ENCODE peak calls at places on chromosome X, in nine cellular contexts. P, E, O, A, Z, J, K, B and L are unnamed samples.

GRCh38 chrX:153818571-153819397 is 11.6 kb downstream of the PDZD4 start:
- DNase-seq in P (no peak), E (peak), O (no peak), A (no peak), Z (no peak), J (no peak), K (no peak), B (no peak), L (no peak)

GRCh38 chrX:129825746-129826505 is 17.8 kb downstream of the ZDHHC9 start:
- DNase-seq in P (no peak), E (no peak), O (no peak), A (no peak), Z (no peak), J (no peak), K (no peak), B (no peak), L (no peak)

GRCh38 chrX:142036111-142036510 is 132.4 kb downstream of the MAGEC1 start:
- DNase-seq in P (peak), E (no peak), O (no peak), A (no peak), Z (no peak), J (peak), K (peak), B (no peak), L (peak)

GRCh38 chrX:68588653-68589371 is 58.7 kb upstream of the STARD8 start:
- DNase-seq in P (peak), E (no peak), O (no peak), A (no peak), Z (no peak), J (no peak), K (no peak), B (no peak), L (peak)

GRCh38 chrX:106802388-106803275 is at the start of gene TBC1D8B:
- DNase-seq in P (peak), E (peak), O (peak), A (peak), Z (peak), J (peak), K (peak), B (peak), L (peak)

GRCh38 chrX:66931713-66932112 is 292.8 kb upstream of the EDA2R start:
- DNase-seq in P (no peak), E (no peak), O (no peak), A (no peak), Z (no peak), J (no peak), K (no peak), B (no peak), L (no peak)

GRCh38 chrX:110213183-110213582 is 104.7 kb downstream of the AMMECR1 start:
- DNase-seq in P (no peak), E (no peak), O (no peak), A (no peak), Z (no peak), J (no peak), K (no peak), B (no peak), L (no peak)

GRCh38 chrX:47361538-47362511 is 8.6 kb upstream of the ZNF157 start:
- DNase-seq in P (peak), E (peak), O (peak), A (peak), Z (peak), J (peak), K (peak), B (peak), L (peak)

GRCh38 chrX:38941675-38942074 is 140.4 kb downstream of the MID1IP1 start:
- DNase-seq in P (peak), E (no peak), O (no peak), A (no peak), Z (no peak), J (no peak), K (peak), B (peak), L (peak)

GRCh38 chrX:108090474-108091265 is 672 bp downstream of the PSMD10 start:
- DNase-seq in P (peak), E (no peak), O (no peak), A (no peak), Z (no peak), J (peak), K (peak), B (no peak), L (peak)

GRCh38 chrX:135295238-135295943 is 13.9 kb upstream of the ETDC start:
- DNase-seq in P (peak), E (peak), O (peak), A (no peak), Z (peak), J (peak), K (peak), B (peak), L (no peak)

GRCh38 chrX:130111220-130111934 is 1.1 kb upstream of the ELF4 start:
- DNase-seq in P (no peak), E (no peak), O (no peak), A (no peak), Z (no peak), J (no peak), K (peak), B (no peak), L (no peak)

GRCh38 chrX:119734897-119735339 is 23.5 kb upstream of the SOWAHD start:
- DNase-seq in P (no peak), E (no peak), O (no peak), A (no peak), Z (no peak), J (no peak), K (peak), B (no peak), L (no peak)

GRCh38 chrX:70988425-70988824 is 57.5 kb upstream of the SLC7A3 start:
- DNase-seq in P (no peak), E (no peak), O (no peak), A (no peak), Z (no peak), J (no peak), K (no peak), B (no peak), L (no peak)

GRCh38 chrX:73262991-73263390 is 48.3 kb upstream of the NAP1L2 start:
- DNase-seq in P (no peak), E (no peak), O (no peak), A (no peak), Z (peak), J (peak), K (no peak), B (no peak), L (no peak)

GRCh38 chrX:136251042-136251991 is at the start of gene MAP7D3:
- DNase-seq in P (peak), E (peak), O (no peak), A (no peak), Z (peak), J (peak), K (peak), B (no peak), L (peak)

GRCh38 chrX:33725556-33726232 is 406.4 kb downstream of the FAM47A start:
- DNase-seq in P (no peak), E (no peak), O (no peak), A (no peak), Z (no peak), J (peak), K (no peak), B (no peak), L (no peak)

GRCh38 chrX:81957900-81958545 is 756.1 kb downstream of the SH3BGRL start:
- DNase-seq in P (peak), E (no peak), O (no peak), A (no peak), Z (peak), J (peak), K (no peak), B (no peak), L (no peak)

GRCh38 chrX:46574337-46574940 is 874 bp downstream of the CHST7 start:
- DNase-seq in P (no peak), E (no peak), O (no peak), A (no peak), Z (peak), J (peak), K (peak), B (no peak), L (no peak)

GRCh38 chrX:23736030-23736429 is 7.0 kb downstream of the ACOT9 start:
- DNase-seq in P (no peak), E (no peak), O (no peak), A (no peak), Z (no peak), J (no peak), K (no peak), B (no peak), L (no peak)

GRCh38 chrX:108735087-108735679 is 1.2 kb downstream of the IRS4 start:
- DNase-seq in P (no peak), E (no peak), O (no peak), A (no peak), Z (peak), J (no peak), K (no peak), B (no peak), L (no peak)

GRCh38 chrX:126658447-126658846 is 105.8 kb upstream of the DCAF12L1 start:
- DNase-seq in P (no peak), E (no peak), O (no peak), A (no peak), Z (no peak), J (no peak), K (no peak), B (no peak), L (no peak)

DNA sequence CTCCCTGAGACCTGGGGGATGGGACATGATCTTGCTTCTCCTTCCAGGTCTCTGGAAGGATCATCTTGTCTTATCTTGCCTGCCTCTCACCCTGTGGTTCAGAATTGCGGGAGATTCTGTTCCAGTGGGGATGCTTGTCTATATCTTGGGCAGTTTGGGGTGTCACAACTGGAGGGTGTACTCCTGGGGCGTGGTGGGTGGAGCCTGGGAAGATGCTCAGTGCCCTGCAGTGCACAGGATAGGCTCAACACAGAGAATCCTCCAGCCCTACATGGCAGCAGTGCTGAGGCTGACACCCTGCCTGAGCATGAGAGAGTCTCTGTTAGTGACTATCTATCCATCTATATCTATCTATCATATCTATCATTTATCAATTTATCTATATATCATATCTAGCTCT is 7.7 kb downstream of the P2RY8 start:
- DNase-seq in P (no peak), E (no peak), O (no peak), A (no peak), Z (no peak), J (no peak), K (no peak), B (no peak), L (no peak)
- TF ChIP-seq CTCF in P (no peak), E (no peak), O (no peak), A (no peak), Z (no peak), J (no peak), K (no peak), B (no peak), L (no peak)

GRCh38 chrX:42289492-42290385 is 366.4 kb upstream of the CASK start:
- DNase-seq in P (no peak), E (no peak), O (no peak), A (no peak), Z (no peak), J (no peak), K (no peak), B (no peak), L (no peak)

GRCh38 chrX:42290608-42291007 is 367.3 kb upstream of the CASK start:
- DNase-seq in P (peak), E (no peak), O (no peak), A (no peak), Z (no peak), J (peak), K (peak), B (no peak), L (no peak)
- TF ChIP-seq CTCF in P (no peak), E (no peak), O (no peak), A (no peak), Z (no peak), J (peak), K (no peak), B (no peak), L (no peak)

GRCh38 chrX:131366387-131366786 is 77.3 kb upstream of the IGSF1 start:
- DNase-seq in P (no peak), E (no peak), O (no peak), A (no peak), Z (no peak), J (no peak), K (no peak), B (no peak), L (no peak)
- TF ChIP-seq CTCF in P (no peak), E (no peak), O (no peak), A (no peak), Z (peak), J (no peak), K (no peak), B (no peak), L (no peak)

GRCh38 chrX:120839506-120839905 is 36.2 kb downstream of the CT47B1 start:
- DNase-seq in P (no peak), E (no peak), O (no peak), A (no peak), Z (no peak), J (peak), K (peak), B (peak), L (peak)

DNA sequence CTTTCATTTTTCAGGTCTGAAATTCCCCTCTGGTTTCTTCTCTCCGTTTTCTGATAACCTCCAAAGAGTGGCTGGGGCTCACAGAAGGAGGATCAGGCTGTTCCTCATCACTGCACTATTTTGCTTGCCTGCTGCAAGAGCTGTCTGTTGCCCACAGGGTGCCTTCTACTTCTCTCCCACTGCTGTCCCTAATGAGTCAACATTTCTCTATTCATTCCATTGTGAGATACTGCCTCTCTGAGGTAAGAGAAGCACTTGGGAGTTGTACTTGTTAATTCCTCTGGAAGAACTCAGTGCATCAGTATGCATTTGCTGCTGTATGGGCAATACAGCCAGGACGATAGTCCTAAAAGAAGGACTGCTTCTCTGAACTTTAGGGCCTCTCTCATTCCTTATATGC is 34.8 kb downstream of the CT47B1 start:
- DNase-seq in P (no peak), E (no peak), O (no peak), A (no peak), Z (no peak), J (peak), K (peak), B (peak), L (peak)
- TF ChIP-seq CTCF in P (no peak), E (no peak), O (no peak), A (no peak), Z (no peak), J (peak), K (peak), B (no peak), L (no peak)

DNA sequence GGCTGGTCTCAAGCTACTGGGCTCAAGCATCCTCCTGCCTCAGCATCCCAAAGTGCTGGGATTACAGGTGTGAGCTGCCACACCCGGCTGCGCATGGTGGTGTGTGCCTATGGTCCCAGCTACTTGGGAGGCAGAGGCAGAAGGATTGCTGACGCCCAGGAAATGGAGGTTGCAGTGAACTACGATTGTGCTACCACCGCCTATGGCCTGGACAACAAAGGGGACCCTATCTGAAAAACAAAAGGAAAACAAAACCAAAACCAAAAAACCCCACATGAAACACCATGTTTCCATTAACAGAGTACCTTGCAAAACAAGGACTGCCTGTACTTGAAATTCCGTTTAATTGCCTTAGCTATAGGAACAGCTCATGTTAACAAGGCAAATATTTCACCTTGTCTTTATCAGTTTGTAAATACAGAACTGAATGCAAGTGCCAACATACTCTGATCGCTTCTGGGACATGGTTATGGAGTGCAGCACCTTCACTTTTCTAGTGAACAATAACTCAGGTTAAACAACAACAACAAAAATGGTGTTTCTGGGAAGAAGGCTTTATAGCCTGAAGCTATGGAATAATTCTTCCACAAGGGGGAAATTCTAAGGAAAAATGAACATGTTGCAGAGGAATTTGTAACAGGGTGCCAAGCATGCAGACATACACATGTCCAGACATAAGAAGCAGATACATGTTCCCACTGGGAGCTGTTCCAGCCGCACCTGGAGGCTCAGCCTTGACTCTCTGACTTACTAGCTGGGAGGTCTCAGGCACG is 73.2 kb upstream of the STS start:
- DNase-seq in P (no peak), E (no peak), O (no peak), A (no peak), Z (no peak), J (no peak), K (no peak), B (no peak), L (no peak)
- TF ChIP-seq CTCF in P (no peak), E (no peak), O (no peak), A (no peak), Z (no peak), J (no peak), K (no peak), B (no peak), L (no peak)

GRCh38 chrX:5681159-5681558 is 547.5 kb downstream of the NLGN4X start:
- DNase-seq in P (no peak), E (no peak), O (no peak), A (no peak), Z (no peak), J (no peak), K (no peak), B (no peak), L (no peak)
- TF ChIP-seq CTCF in P (no peak), E (no peak), O (no peak), A (no peak), Z (peak), J (no peak), K (no peak), B (peak), L (no peak)